ENCODE peak calls at places on chromosomes 4 and X, in six cellular contexts. One of them, this sample, is unnamed.

GRCh38 chr4:82852751-82853053 is 38.3 kb downstream of the SEC31A start:
- DNase-seq in uterus: no peak
- DNase-seq in A673: no peak
- DNase-seq in GM23248: no peak
- DNase-seq in aorta: no peak
- DNase-seq in heart left ventricle: no peak
- DNase-seq in this sample: no peak

GRCh38 chrX:102659790-102660757 is 8.8 kb downstream of the GPRASP1 start:
- DNase-seq in uterus: peak; percentile 80
- DNase-seq in A673: peak; percentile 68
- DNase-seq in GM23248: peak; percentile 81
- DNase-seq in aorta: peak; percentile 92
- DNase-seq in heart left ventricle: peak; percentile 87
- DNase-seq in this sample: peak; percentile 72

GRCh38 chr4:25813705-25814104 is 49.1 kb downstream of the SEL1L3 start:
- DNase-seq in uterus: no peak
- DNase-seq in A673: no peak
- DNase-seq in GM23248: peak; percentile 86
- DNase-seq in aorta: no peak
- DNase-seq in heart left ventricle: no peak
- DNase-seq in this sample: no peak

GRCh38 chrX:143854006-143854405 is 29.9 kb upstream of the UBE2NL start:
- DNase-seq in uterus: no peak
- DNase-seq in A673: peak; percentile 73
- DNase-seq in GM23248: peak; percentile 63
- DNase-seq in aorta: no peak
- DNase-seq in heart left ventricle: no peak
- DNase-seq in this sample: peak; percentile 20

GRCh38 chr4:138796761-138797160 is 218.8 kb upstream of the NOCT start:
- DNase-seq in uterus: no peak
- DNase-seq in A673: no peak
- DNase-seq in GM23248: no peak
- DNase-seq in aorta: no peak
- DNase-seq in heart left ventricle: no peak
- DNase-seq in this sample: no peak

GRCh38 chrX:118614150-118614549 is 113.3 kb upstream of the IL13RA1 start:
- DNase-seq in uterus: no peak
- DNase-seq in A673: no peak
- DNase-seq in GM23248: no peak
- DNase-seq in aorta: no peak
- DNase-seq in heart left ventricle: no peak
- DNase-seq in this sample: no peak

GRCh38 chr4:127781303-127782024 is 658 bp upstream of the HSPA4L start:
- DNase-seq in uterus: peak; percentile 58
- DNase-seq in A673: peak; percentile 4
- DNase-seq in GM23248: peak; percentile 81
- DNase-seq in aorta: peak; percentile 70
- DNase-seq in heart left ventricle: peak; percentile 67
- DNase-seq in this sample: peak; percentile 22

GRCh38 chrX:118047446-118048186 is 69.0 kb downstream of the KLHL13 start:
- DNase-seq in uterus: no peak
- DNase-seq in A673: no peak
- DNase-seq in GM23248: no peak
- DNase-seq in aorta: no peak
- DNase-seq in heart left ventricle: no peak
- DNase-seq in this sample: no peak

GRCh38 chrX:13638826-13639225 is 14.1 kb upstream of the TCEANC start:
- DNase-seq in uterus: no peak
- DNase-seq in A673: no peak
- DNase-seq in GM23248: no peak
- DNase-seq in aorta: no peak
- DNase-seq in heart left ventricle: no peak
- DNase-seq in this sample: no peak

GRCh38 chr4:7595883-7596535 is 161.3 kb upstream of the PSAPL1 start:
- DNase-seq in uterus: no peak
- DNase-seq in A673: no peak
- DNase-seq in GM23248: no peak
- DNase-seq in aorta: no peak
- DNase-seq in heart left ventricle: no peak
- DNase-seq in this sample: no peak
- H3K4me1 ChIP-seq in uterus: no peaks in the 10 kb centered on the region
- H3K4me1 ChIP-seq in A673: no peaks in the 10 kb centered on the region
- H3K4me1 ChIP-seq in GM23248: no peaks in the 10 kb centered on the region
- H3K4me1 ChIP-seq in aorta: no peaks in the 10 kb centered on the region
- H3K4me1 ChIP-seq in heart left ventricle: no peaks in the 10 kb centered on the region
- H3K4me1 ChIP-seq in this sample: no peaks in the 10 kb centered on the region

GRCh38 chr4:75841641-75842520 is 60.4 kb downstream of the PPEF2 start:
- DNase-seq in uterus: no peak
- DNase-seq in A673: no peak
- DNase-seq in GM23248: no peak
- DNase-seq in aorta: no peak
- DNase-seq in heart left ventricle: no peak
- DNase-seq in this sample: no peak

GRCh38 chr4:75844151-75844662 is 58.0 kb downstream of the PPEF2 start:
- DNase-seq in uterus: peak; percentile 39
- DNase-seq in A673: no peak
- DNase-seq in GM23248: peak; percentile 80
- DNase-seq in aorta: no peak
- DNase-seq in heart left ventricle: no peak
- DNase-seq in this sample: no peak

GRCh38 chr4:75845992-75846391 is 56.3 kb downstream of the PPEF2 start:
- DNase-seq in uterus: no peak
- DNase-seq in A673: no peak
- DNase-seq in GM23248: no peak
- DNase-seq in aorta: no peak
- DNase-seq in heart left ventricle: no peak
- DNase-seq in this sample: no peak

GRCh38 chr4:75848891-75849290 is 53.4 kb downstream of the PPEF2 start:
- DNase-seq in uterus: no peak
- DNase-seq in A673: no peak
- DNase-seq in GM23248: peak; percentile 69
- DNase-seq in aorta: no peak
- DNase-seq in heart left ventricle: no peak
- DNase-seq in this sample: no peak

GRCh38 chr4:75843596-75843995 is 58.7 kb downstream of the PPEF2 start:
- DNase-seq in uterus: no peak
- DNase-seq in A673: no peak
- DNase-seq in GM23248: no peak
- DNase-seq in aorta: no peak
- DNase-seq in heart left ventricle: no peak
- DNase-seq in this sample: no peak
- H3K4me1 ChIP-seq in uterus: no peaks in the 10 kb centered on the region
- H3K4me1 ChIP-seq in A673: no peaks in the 10 kb centered on the region
- H3K4me1 ChIP-seq in GM23248: peaks cover 28% of the 10 kb centered on the region
- H3K4me1 ChIP-seq in aorta: no peaks in the 10 kb centered on the region
- H3K4me1 ChIP-seq in heart left ventricle: peaks cover 16% of the 10 kb centered on the region
- H3K4me1 ChIP-seq in this sample: no peaks in the 10 kb centered on the region

GRCh38 chrX:154015581-154016264 is 4.0 kb downstream of the IRAK1 start:
- DNase-seq in uterus: no peak
- DNase-seq in A673: no peak
- DNase-seq in GM23248: no peak
- DNase-seq in aorta: no peak
- DNase-seq in heart left ventricle: no peak
- DNase-seq in this sample: no peak
- H3K4me1 ChIP-seq in uterus: no peaks in the 10 kb centered on the region
- H3K4me1 ChIP-seq in A673: no peaks in the 10 kb centered on the region
- H3K4me1 ChIP-seq in GM23248: peaks cover 4% of the 10 kb centered on the region
- H3K4me1 ChIP-seq in aorta: no peaks in the 10 kb centered on the region
- H3K4me1 ChIP-seq in heart left ventricle: peaks cover 14% of the 10 kb centered on the region
- H3K4me1 ChIP-seq in this sample: peaks cover 24% of the 10 kb centered on the region

GRCh38 chr4:7638984-7639789 is 204.5 kb upstream of the PSAPL1 start:
- DNase-seq in uterus: no peak
- DNase-seq in A673: no peak
- DNase-seq in GM23248: no peak
- DNase-seq in aorta: peak; percentile 65
- DNase-seq in heart left ventricle: no peak
- DNase-seq in this sample: no peak
- H3K4me1 ChIP-seq in uterus: no peaks in the 10 kb centered on the region
- H3K4me1 ChIP-seq in A673: no peaks in the 10 kb centered on the region
- H3K4me1 ChIP-seq in GM23248: peaks cover 14% of the 10 kb centered on the region
- H3K4me1 ChIP-seq in aorta: no peaks in the 10 kb centered on the region
- H3K4me1 ChIP-seq in heart left ventricle: peaks cover 21% of the 10 kb centered on the region
- H3K4me1 ChIP-seq in this sample: no peaks in the 10 kb centered on the region

DNA sequence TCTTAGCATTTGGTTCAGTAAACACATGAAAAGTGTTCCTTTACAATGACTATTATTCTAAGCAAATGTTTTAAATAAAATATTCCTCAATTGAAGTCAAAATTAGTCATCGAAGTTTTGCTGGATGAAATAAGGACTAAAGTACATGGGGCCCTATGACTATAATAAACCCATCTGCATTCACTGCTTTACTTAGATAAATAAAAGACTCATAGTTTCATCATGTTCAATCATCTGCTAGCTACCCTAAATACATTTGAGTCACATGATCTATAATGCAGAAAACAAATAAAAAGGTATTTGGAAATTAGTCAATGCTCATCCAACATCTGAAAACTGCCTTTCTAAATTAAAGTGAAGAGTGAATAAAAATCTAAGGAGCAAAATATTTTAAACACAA is 78.8 kb downstream of the CAMK2D start:
- DNase-seq in uterus: no peak
- DNase-seq in A673: no peak
- DNase-seq in GM23248: peak; percentile 80
- DNase-seq in aorta: no peak
- DNase-seq in heart left ventricle: no peak
- DNase-seq in this sample: no peak
- H3K4me1 ChIP-seq in uterus: no peaks in the 10 kb centered on the region
- H3K4me1 ChIP-seq in A673: peaks cover 10% of the 10 kb centered on the region
- H3K4me1 ChIP-seq in GM23248: peaks cover 55% of the 10 kb centered on the region
- H3K4me1 ChIP-seq in aorta: peaks cover 8% of the 10 kb centered on the region
- H3K4me1 ChIP-seq in heart left ventricle: peaks cover 45% of the 10 kb centered on the region
- H3K4me1 ChIP-seq in this sample: peaks cover 45% of the 10 kb centered on the region

DNA sequence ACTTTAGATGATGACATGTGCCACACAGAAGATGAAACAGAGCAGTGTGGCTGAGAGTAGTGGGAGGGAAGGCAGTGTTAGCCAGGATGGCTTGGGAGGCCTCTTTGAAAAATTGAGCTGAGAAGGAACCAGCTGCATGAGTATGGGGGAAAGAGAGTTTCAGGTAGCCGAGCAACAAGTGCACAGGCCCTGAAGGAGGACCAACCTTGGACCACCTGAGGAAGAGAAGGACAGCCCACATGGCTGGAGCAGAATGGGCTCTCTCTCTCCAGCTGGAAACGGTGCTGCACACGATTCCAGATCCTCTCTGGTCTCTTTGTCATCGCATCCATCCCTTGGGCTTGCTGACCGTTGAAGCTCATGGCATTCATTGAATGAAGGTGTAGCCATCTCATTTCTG is 23.9 kb upstream of the BCOR start:
- DNase-seq in uterus: no peak
- DNase-seq in A673: no peak
- DNase-seq in GM23248: no peak
- DNase-seq in aorta: no peak
- DNase-seq in heart left ventricle: no peak
- DNase-seq in this sample: no peak
- H3K4me1 ChIP-seq in uterus: no peaks in the 10 kb centered on the region
- H3K4me1 ChIP-seq in A673: no peaks in the 10 kb centered on the region
- H3K4me1 ChIP-seq in GM23248: no peaks in the 10 kb centered on the region
- H3K4me1 ChIP-seq in aorta: no peaks in the 10 kb centered on the region
- H3K4me1 ChIP-seq in heart left ventricle: no peaks in the 10 kb centered on the region
- H3K4me1 ChIP-seq in this sample: no peaks in the 10 kb centered on the region

GRCh38 chr4:2714071-2714770 is 41.9 kb downstream of the TNIP2 start:
- DNase-seq in uterus: no peak
- DNase-seq in A673: no peak
- DNase-seq in GM23248: peak; percentile 84
- DNase-seq in aorta: no peak
- DNase-seq in heart left ventricle: peak; percentile 56
- DNase-seq in this sample: no peak
- H3K4me1 ChIP-seq in uterus: no peaks in the 10 kb centered on the region
- H3K4me1 ChIP-seq in A673: no peaks in the 10 kb centered on the region
- H3K4me1 ChIP-seq in GM23248: peaks cover 15% of the 10 kb centered on the region
- H3K4me1 ChIP-seq in aorta: no peaks in the 10 kb centered on the region
- H3K4me1 ChIP-seq in heart left ventricle: peaks cover 26% of the 10 kb centered on the region
- H3K4me1 ChIP-seq in this sample: peaks cover 12% of the 10 kb centered on the region

GRCh38 chr4:76854858-76855257 is 43.1 kb downstream of the SOWAHB start:
- DNase-seq in uterus: no peak
- DNase-seq in A673: no peak
- DNase-seq in GM23248: no peak
- DNase-seq in aorta: no peak
- DNase-seq in heart left ventricle: no peak
- DNase-seq in this sample: no peak

GRCh38 chr4:76851375-76851774 is 46.6 kb downstream of the SOWAHB start:
- DNase-seq in uterus: no peak
- DNase-seq in A673: no peak
- DNase-seq in GM23248: no peak
- DNase-seq in aorta: no peak
- DNase-seq in heart left ventricle: no peak
- DNase-seq in this sample: no peak

GRCh38 chr4:76850010-76850441 is 47.9 kb downstream of the SOWAHB start:
- DNase-seq in uterus: no peak
- DNase-seq in A673: peak; percentile 43
- DNase-seq in GM23248: peak; percentile 81
- DNase-seq in aorta: no peak
- DNase-seq in heart left ventricle: no peak
- DNase-seq in this sample: no peak
- H3K4me1 ChIP-seq in uterus: no peaks in the 10 kb centered on the region
- H3K4me1 ChIP-seq in A673: no peaks in the 10 kb centered on the region
- H3K4me1 ChIP-seq in GM23248: no peaks in the 10 kb centered on the region
- H3K4me1 ChIP-seq in aorta: no peaks in the 10 kb centered on the region
- H3K4me1 ChIP-seq in heart left ventricle: no peaks in the 10 kb centered on the region
- H3K4me1 ChIP-seq in this sample: no peaks in the 10 kb centered on the region

GRCh38 chr4:13701937-13702446 is 74.5 kb upstream of the BOD1L1 start:
- DNase-seq in uterus: no peak
- DNase-seq in A673: no peak
- DNase-seq in GM23248: peak; percentile 79
- DNase-seq in aorta: no peak
- DNase-seq in heart left ventricle: no peak
- DNase-seq in this sample: no peak
- H3K4me1 ChIP-seq in uterus: no peaks in the 10 kb centered on the region
- H3K4me1 ChIP-seq in A673: no peaks in the 10 kb centered on the region
- H3K4me1 ChIP-seq in GM23248: peaks cover 36% of the 10 kb centered on the region
- H3K4me1 ChIP-seq in aorta: no peaks in the 10 kb centered on the region
- H3K4me1 ChIP-seq in heart left ventricle: peaks cover 9% of the 10 kb centered on the region
- H3K4me1 ChIP-seq in this sample: no peaks in the 10 kb centered on the region